ENCODE peak calls at places on chromosome 14, in ten cellular contexts. G is heart left ventricle, Q is PC-3, Y is WTC11, W is fibroblast of lung, V is GM12865, L is lower leg skin, R is astrocyte of the cerebellum, S is spleen, I is Calu3. E is an unnamed sample.
A peak's percentile ranks its signal among the peaks of the same experiment; 100 is the strongest.

GRCh38 chr14:21525571-21525970 is 575 bp downstream of the SALL2 start:
- DNase-seq in G (no peak), Q (no peak), Y (no peak), W (peak; percentile 19), V (no peak), L (no peak), R (no peak), S (no peak), I (no peak), E (no peak)

GRCh38 chr14:92783813-92784431 is 10.2 kb upstream of the GOLGA5 start:
- DNase-seq in G (no peak), Q (peak; percentile 85), Y (no peak), W (peak; percentile 82), V (peak; percentile 75), L (no peak), R (peak; percentile 48), S (no peak), I (peak; percentile 45), E (peak; percentile 55)

GRCh38 chr14:74413622-74414021 is 12.4 kb downstream of the SYNDIG1L start:
- DNase-seq in G (no peak), Q (no peak), Y (no peak), W (no peak), V (no peak), L (no peak), R (no peak), S (no peak), I (no peak), E (no peak)

GRCh38 chr14:34364201-34364600 is 97.8 kb downstream of the SPTSSA start:
- DNase-seq in G (no peak), Q (peak; percentile 97), Y (no peak), W (no peak), V (no peak), L (no peak), R (no peak), S (no peak), I (peak; percentile 49), E (no peak)

GRCh38 chr14:77140343-77140936 is 1.2 kb downstream of the ZDHHC22 start:
- DNase-seq in G (no peak), Q (no peak), Y (no peak), W (no peak), V (no peak), L (no peak), R (no peak), S (peak; percentile 46), I (no peak), E (no peak)

GRCh38 chr14:50954811-50955372 is 10.6 kb upstream of the PYGL start:
- DNase-seq in G (no peak), Q (peak; percentile 82), Y (no peak), W (peak; percentile 77), V (peak; percentile 48), L (no peak), R (peak; percentile 57), S (no peak), I (no peak), E (peak; percentile 35)

GRCh38 chr14:65134651-65135579 is 32.6 kb upstream of the MAX start:
- DNase-seq in G (no peak), Q (no peak), Y (no peak), W (no peak), V (no peak), L (no peak), R (peak; percentile 16), S (no peak), I (peak; percentile 32), E (no peak)

GRCh38 chr14:94885481-94886155 is 115.7 kb upstream of the GSC start:
- DNase-seq in G (no peak), Q (no peak), Y (no peak), W (no peak), V (no peak), L (no peak), R (no peak), S (peak; percentile 30), I (no peak), E (no peak)

GRCh38 chr14:25430808-25431207 is 380.9 kb upstream of the STXBP6 start:
- DNase-seq in G (no peak), Q (no peak), Y (no peak), W (no peak), V (no peak), L (no peak), R (no peak), S (no peak), I (no peak), E (no peak)

GRCh38 chr14:25436906-25437305 is 387.0 kb upstream of the STXBP6 start:
- DNase-seq in G (no peak), Q (no peak), Y (no peak), W (no peak), V (no peak), L (no peak), R (no peak), S (no peak), I (no peak), E (no peak)

DNA sequence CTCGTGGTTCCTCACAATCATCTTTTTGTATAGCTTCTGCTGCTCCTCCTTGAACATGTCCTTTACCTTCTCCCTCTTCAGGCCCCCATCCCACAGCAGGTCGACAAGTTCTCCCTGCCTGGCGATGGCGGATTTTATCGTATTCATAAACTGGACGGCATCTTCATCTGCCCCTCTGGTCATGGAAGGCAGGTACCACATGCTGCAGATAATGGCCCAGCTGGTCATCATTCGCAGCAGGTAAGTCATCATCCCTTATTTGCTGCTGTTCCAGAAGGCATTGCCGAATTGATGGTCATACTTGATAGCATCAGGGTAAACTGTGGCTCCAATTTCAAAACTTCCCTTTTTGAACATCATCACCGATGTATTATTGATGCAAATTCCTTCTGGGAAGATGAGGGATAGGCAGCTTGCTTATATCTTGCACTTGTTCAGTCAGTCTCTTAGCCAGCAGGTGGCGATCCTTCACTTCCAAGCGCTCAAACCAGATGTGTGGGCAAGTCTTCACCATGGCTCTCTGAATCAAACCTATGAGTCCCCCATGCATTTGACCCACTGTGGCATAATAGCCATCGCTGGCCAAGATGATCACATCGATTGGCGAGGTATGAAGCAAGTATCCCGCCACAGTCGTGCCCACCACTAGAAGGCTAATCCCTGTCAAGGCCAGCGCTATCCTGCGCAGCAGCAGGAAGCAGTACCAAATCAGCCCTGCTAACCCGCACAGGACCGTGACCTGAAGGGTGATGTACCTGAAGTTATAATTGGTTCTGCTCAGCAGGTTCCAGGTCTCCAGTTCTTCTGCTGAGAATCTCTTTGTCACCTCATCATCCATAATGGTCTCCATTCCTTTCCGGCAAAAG is 381.5 kb upstream of the STXBP6 start:
- DNase-seq in G (no peak), Q (peak; percentile 23), Y (peak; percentile 69), W (no peak), V (no peak), L (no peak), R (no peak), S (no peak), I (no peak), E (no peak)
- TF ChIP-seq CTCF in G (no peak), Q (peak; percentile 37), Y (peak; percentile 49), W (no peak), V (no peak), L (no peak), R (no peak), S (no peak), I (no peak), E (peak; percentile 13)

DNA sequence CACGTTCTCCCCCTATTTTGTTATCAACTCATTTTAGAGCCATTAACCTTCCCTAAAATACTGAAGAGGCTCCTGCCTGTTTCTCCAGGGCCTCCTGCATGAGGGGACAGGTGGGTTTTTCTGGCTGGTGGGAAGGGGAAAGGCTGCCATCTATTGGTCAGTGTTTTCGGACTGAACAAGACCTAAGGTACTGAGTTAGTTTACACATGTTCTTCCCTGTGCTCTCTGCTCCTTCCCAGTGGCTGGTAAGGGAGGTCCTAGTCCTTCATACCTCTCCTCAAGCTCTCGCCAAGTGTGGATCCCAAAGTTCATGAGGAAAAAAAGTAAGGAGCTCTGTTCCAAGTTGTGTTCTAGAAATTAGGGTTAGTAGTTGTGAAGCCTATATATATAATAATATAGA is 357.5 kb downstream of the FSCB start:
- DNase-seq in G (no peak), Q (peak; percentile 66), Y (peak; percentile 75), W (peak; percentile 13), V (peak; percentile 0), L (no peak), R (no peak), S (no peak), I (peak; percentile 1), E (no peak)
- TF ChIP-seq CTCF in G (peak; percentile 12), Q (peak; percentile 76), Y (peak; percentile 53), W (no peak), V (no peak), L (no peak), R (peak; percentile 27), S (no peak), I (no peak), E (no peak)

DNA sequence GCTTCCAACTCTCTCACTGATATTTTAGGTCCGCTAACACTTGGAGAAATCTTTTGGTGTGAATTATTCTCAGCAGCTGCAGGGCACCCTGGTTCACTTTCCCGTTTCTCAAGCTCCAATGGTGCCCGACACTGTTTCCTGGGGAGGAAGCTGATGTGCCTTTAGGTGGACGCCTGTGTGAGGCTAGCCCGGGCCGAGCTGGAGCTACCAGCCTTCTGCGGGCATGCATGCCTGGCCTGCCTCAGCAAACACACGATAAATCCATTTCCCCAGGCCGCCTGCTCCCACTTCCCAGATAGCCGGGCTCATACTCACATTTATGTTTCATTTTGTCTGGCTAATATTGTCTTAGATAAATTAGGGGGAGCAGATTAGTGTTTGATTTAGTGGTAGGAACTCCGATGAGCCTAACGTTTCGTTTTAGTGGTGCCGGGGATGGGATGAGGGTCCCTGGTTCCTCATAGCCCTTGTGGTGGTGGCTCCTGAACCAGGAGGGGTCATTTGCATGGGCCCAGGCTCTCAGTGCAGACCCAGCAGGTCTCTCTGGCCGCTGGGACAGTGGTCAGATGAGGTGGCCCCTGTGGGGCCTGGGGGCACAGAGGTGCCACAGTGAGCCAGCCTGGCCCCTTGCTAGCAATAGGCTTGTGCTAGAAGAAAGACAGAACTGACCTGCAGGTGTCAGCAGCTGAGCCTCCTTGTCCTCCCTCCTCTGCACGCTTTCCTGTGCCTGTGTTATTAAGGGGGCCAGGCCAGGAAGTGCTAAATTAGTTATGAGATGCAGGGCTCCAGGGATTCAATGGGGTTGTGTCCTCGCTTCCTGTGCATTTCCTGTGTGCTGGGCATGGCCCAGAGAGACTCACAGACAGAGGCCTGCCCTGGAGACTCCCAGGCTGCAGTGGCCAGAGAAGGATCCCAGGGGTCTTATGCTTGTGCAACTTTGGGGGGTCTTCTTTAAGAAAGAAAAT is 88.3 kb downstream of the KIF26A start:
- DNase-seq in G (peak; percentile 24), Q (no peak), Y (peak; percentile 13), W (no peak), V (no peak), L (no peak), R (no peak), S (peak; percentile 61), I (no peak), E (no peak)
- TF ChIP-seq CTCF in G (no peak), Q (no peak), Y (no peak), W (no peak), V (no peak), L (no peak), R (no peak), S (no peak), I (no peak), E (no peak)

DNA sequence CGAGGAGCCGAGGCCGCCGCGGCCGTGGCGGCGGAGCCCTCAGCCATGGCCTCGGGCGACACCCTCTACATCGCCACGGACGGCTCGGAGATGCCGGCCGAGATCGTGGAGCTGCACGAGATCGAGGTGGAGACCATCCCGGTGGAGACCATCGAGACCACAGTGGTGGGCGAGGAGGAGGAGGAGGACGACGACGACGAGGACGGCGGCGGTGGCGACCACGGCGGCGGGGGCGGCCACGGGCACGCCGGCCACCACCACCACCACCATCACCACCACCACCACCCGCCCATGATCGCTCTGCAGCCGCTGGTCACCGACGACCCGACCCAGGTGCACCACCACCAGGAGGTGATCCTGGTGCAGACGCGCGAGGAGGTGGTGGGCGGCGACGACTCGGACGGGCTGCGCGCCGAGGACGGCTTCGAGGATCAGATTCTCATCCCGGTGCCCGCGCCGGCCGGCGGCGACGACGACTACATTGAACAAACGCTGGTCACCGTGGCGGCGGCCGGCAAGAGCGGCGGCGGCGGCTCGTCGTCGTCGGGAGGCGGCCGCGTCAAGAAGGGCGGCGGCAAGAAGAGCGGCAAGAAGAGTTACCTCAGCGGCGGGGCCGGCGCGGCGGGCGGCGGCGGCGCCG is 376 bp downstream of the YY1 start:
- DNase-seq in G (peak; percentile 74), Q (no peak), Y (no peak), W (no peak), V (peak; percentile 26), L (peak; percentile 89), R (no peak), S (peak; percentile 92), I (peak; percentile 14), E (no peak)
- TF ChIP-seq CTCF in G (no peak), Q (no peak), Y (no peak), W (no peak), V (no peak), L (no peak), R (no peak), S (no peak), I (no peak), E (no peak)

E was measured in HFF-Myc.